ENCODE peak calls at places on chromosomes 3 and 15, in seven cellular contexts. B, W, C, E, N, R and A are unnamed samples.

GRCh38 chr15:62485170-62485720 is 320.2 kb upstream of the C2CD4B start:
- DNase-seq in B (no peak), W (no peak), C (no peak), E (no peak), N (no peak), R (no peak), A (no peak)

GRCh38 chr3:37686225-37686624 is 175.5 kb upstream of the CTDSPL start:
- DNase-seq in B (no peak), W (no peak), C (peak), E (peak), N (no peak), R (no peak), A (no peak)

GRCh38 chr3:74470313-74470712 is 144.1 kb downstream of the CNTN3 start:
- DNase-seq in B (no peak), W (no peak), C (no peak), E (no peak), N (no peak), R (no peak), A (no peak)

GRCh38 chr3:89613241-89613640 is 505.8 kb downstream of the EPHA3 start:
- DNase-seq in B (no peak), W (no peak), C (peak), E (no peak), N (no peak), R (no peak), A (no peak)

GRCh38 chr15:82599862-82600261 is 47.3 kb downstream of the CPEB1 start:
- DNase-seq in B (no peak), W (no peak), C (no peak), E (no peak), N (no peak), R (no peak), A (no peak)

GRCh38 chr15:31977812-31978662 is 52.3 kb upstream of the CHRNA7 start:
- DNase-seq in B (no peak), W (peak), C (peak), E (peak), N (no peak), R (peak), A (no peak)

GRCh38 chr15:35089556-35089955 is 4.5 kb upstream of the NANOGP8 start:
- DNase-seq in B (no peak), W (no peak), C (no peak), E (no peak), N (no peak), R (no peak), A (no peak)

GRCh38 chr3:16741103-16741758 is 136.0 kb upstream of the DAZL start:
- DNase-seq in B (no peak), W (no peak), C (no peak), E (no peak), N (no peak), R (no peak), A (peak)

GRCh38 chr3:66439666-66440344 is 61.0 kb downstream of the LRIG1 start:
- DNase-seq in B (no peak), W (no peak), C (no peak), E (no peak), N (no peak), R (no peak), A (no peak)

GRCh38 chr3:163924600-163924999 is 1153.7 kb downstream of the SI start:
- DNase-seq in B (no peak), W (no peak), C (no peak), E (no peak), N (no peak), R (no peak), A (no peak)

GRCh38 chr3:104878395-104878794 is 488.3 kb upstream of the ALCAM start:
- DNase-seq in B (no peak), W (no peak), C (no peak), E (no peak), N (no peak), R (no peak), A (no peak)

GRCh38 chr15:31483924-31484368 is 157.3 kb downstream of the KLF13 start:
- DNase-seq in B (no peak), W (no peak), C (peak), E (no peak), N (no peak), R (no peak), A (no peak)

GRCh38 chr3:179149239-179149887 is 1.2 kb downstream of the PIK3CA start:
- DNase-seq in B (peak), W (no peak), C (peak), E (no peak), N (no peak), R (peak), A (no peak)

GRCh38 chr3:141074529-141074928 is 23.4 kb downstream of the SPSB4 start:
- DNase-seq in B (no peak), W (no peak), C (peak), E (no peak), N (no peak), R (no peak), A (no peak)

GRCh38 chr3:197901626-197902025 is 48.4 kb upstream of the RPL35A start:
- DNase-seq in B (no peak), W (peak), C (no peak), E (no peak), N (no peak), R (no peak), A (no peak)

GRCh38 chr3:150761831-150762661 is 923 bp downstream of the SIAH2 start:
- DNase-seq in B (peak), W (peak), C (peak), E (peak), N (peak), R (peak), A (peak)

GRCh38 chr3:146165844-146166243 is 4.9 kb upstream of the PLOD2 start:
- DNase-seq in B (no peak), W (no peak), C (no peak), E (no peak), N (no peak), R (no peak), A (no peak)

GRCh38 chr3:31729082-31729481 is 196.4 kb downstream of the STT3B start:
- DNase-seq in B (no peak), W (no peak), C (no peak), E (no peak), N (no peak), R (no peak), A (no peak)

GRCh38 chr3:63625161-63625560 is 27.3 kb upstream of the SNTN start:
- DNase-seq in B (no peak), W (no peak), C (no peak), E (no peak), N (no peak), R (no peak), A (peak)

GRCh38 chr15:60589253-60589652 is 110.3 kb upstream of the ICE2 start:
- DNase-seq in B (no peak), W (no peak), C (no peak), E (no peak), N (no peak), R (peak), A (no peak)

GRCh38 chr3:63015614-63016016 is 140.4 kb upstream of the CADPS start:
- DNase-seq in B (no peak), W (no peak), C (peak), E (no peak), N (no peak), R (no peak), A (no peak)

GRCh38 chr15:89051875-89052274 is 36.4 kb upstream of the ABHD2 start:
- DNase-seq in B (no peak), W (no peak), C (peak), E (no peak), N (no peak), R (no peak), A (no peak)

GRCh38 chr15:74389115-74390048 is 21.9 kb upstream of the CYP11A1 start:
- DNase-seq in B (peak), W (no peak), C (no peak), E (peak), N (no peak), R (no peak), A (no peak)

GRCh38 chr3:101567528-101568317 is 6.1 kb downstream of the TRMT10C start:
- DNase-seq in B (no peak), W (no peak), C (no peak), E (no peak), N (no peak), R (no peak), A (peak)

GRCh38 chr3:157248590-157249425 is 88.9 kb upstream of the CCNL1 start:
- DNase-seq in B (no peak), W (no peak), C (no peak), E (no peak), N (no peak), R (no peak), A (peak)

GRCh38 chr3:60185161-60185560 is 1066.1 kb downstream of the FHIT start:
- DNase-seq in B (no peak), W (no peak), C (no peak), E (no peak), N (no peak), R (no peak), A (no peak)

GRCh38 chr3:183984337-183984736 is 33.3 kb downstream of the ABCC5 start:
- DNase-seq in B (no peak), W (no peak), C (no peak), E (peak), N (no peak), R (no peak), A (no peak)

GRCh38 chr3:134665243-134665642 is 14.4 kb upstream of the KY start:
- DNase-seq in B (no peak), W (no peak), C (no peak), E (no peak), N (no peak), R (no peak), A (no peak)

GRCh38 chr3:34034840-34035239 is 236.4 kb downstream of the PDCD6IP start:
- DNase-seq in B (no peak), W (no peak), C (no peak), E (no peak), N (no peak), R (no peak), A (no peak)

GRCh38 chr3:122151480-122151879 is 32.0 kb upstream of the CASR start:
- DNase-seq in B (no peak), W (no peak), C (no peak), E (no peak), N (no peak), R (no peak), A (no peak)

GRCh38 chr3:47573190-47574172 is 5.2 kb downstream of the CSPG5 start:
- DNase-seq in B (no peak), W (no peak), C (no peak), E (no peak), N (no peak), R (no peak), A (no peak)

GRCh38 chr15:40046721-40047412 is 7.9 kb upstream of the SRP14 start:
- DNase-seq in B (no peak), W (no peak), C (no peak), E (no peak), N (no peak), R (no peak), A (no peak)

GRCh38 chr3:124928333-124929202 is 6.0 kb downstream of the MUC13 start:
- DNase-seq in B (no peak), W (peak), C (peak), E (peak), N (peak), R (peak), A (peak)

GRCh38 chr3:179069762-179070390 is 1.7 kb downstream of the ZMAT3 start:
- DNase-seq in B (no peak), W (no peak), C (no peak), E (peak), N (no peak), R (no peak), A (no peak)

GRCh38 chr15:58865420-58865880 is 68.0 kb downstream of the SLTM start:
- DNase-seq in B (no peak), W (no peak), C (peak), E (no peak), N (no peak), R (no peak), A (no peak)

GRCh38 chr3:81048058-81048665 is 713.3 kb downstream of the GBE1 start:
- DNase-seq in B (no peak), W (no peak), C (no peak), E (peak), N (no peak), R (no peak), A (no peak)

GRCh38 chr3:8840556-8840955 is 71.1 kb upstream of the OXTR start:
- DNase-seq in B (no peak), W (no peak), C (no peak), E (no peak), N (no peak), R (no peak), A (no peak)

GRCh38 chr3:73521936-73522335 is 102.8 kb downstream of the PDZRN3 start:
- DNase-seq in B (no peak), W (no peak), C (no peak), E (no peak), N (no peak), R (peak), A (no peak)

DNA sequence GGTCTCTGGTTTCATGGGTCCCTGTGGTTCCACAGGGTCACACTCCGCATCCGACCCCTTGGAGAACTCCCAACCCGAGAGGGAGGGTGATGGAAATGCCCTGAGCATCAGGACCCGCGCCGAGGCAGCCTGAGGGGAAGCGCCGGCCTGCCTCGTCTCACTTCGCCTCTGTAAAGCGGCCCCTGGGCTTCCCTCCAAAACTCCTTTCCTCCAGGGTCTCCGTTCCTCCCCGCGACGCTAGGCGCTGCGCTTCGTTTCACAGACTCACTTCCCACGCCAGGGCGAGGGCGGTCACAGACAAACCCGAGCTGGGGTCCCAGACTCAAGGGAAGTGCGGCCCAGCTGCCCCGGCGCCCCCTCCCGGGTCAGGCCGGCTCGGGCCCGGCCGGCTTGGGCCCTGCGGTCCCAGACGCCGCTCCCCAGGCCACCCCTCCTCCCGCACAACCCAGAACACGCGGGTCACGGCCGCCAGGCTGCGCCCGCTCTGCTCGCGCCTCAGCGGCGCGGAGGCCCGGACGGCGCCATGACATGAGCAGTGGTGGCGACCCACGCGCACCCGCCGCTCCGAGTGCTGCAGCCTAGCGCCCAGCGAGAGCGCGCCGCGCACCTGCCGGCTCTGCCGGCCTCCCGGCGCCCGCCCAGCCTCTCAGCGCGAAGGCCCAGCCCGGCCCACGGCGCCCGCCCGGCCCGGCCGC is 619 bp downstream of the NUP210 start:
- DNase-seq in B (peak), W (peak), C (peak), E (peak), N (no peak), R (peak), A (no peak)
- TF ChIP-seq CTCF in B (no peak), W (peak), C (no peak), E (no peak), N (no peak), R (no peak), A (no peak)

GRCh38 chr3:51391566-51392300 is 648 bp downstream of the RBM15B start:
- DNase-seq in B (peak), W (peak), C (peak), E (peak), N (no peak), R (peak), A (no peak)

GRCh38 chr3:51390186-51390585 is 899 bp upstream of the RBM15B start:
- DNase-seq in B (no peak), W (no peak), C (no peak), E (no peak), N (no peak), R (no peak), A (no peak)

GRCh38 chr3:51391075-51391565 is at the start of gene RBM15B:
- DNase-seq in B (peak), W (peak), C (no peak), E (peak), N (peak), R (peak), A (peak)

GRCh38 chr3:51389423-51390183 is 1.5 kb upstream of the RBM15B start:
- DNase-seq in B (peak), W (peak), C (peak), E (peak), N (no peak), R (peak), A (no peak)

DNA sequence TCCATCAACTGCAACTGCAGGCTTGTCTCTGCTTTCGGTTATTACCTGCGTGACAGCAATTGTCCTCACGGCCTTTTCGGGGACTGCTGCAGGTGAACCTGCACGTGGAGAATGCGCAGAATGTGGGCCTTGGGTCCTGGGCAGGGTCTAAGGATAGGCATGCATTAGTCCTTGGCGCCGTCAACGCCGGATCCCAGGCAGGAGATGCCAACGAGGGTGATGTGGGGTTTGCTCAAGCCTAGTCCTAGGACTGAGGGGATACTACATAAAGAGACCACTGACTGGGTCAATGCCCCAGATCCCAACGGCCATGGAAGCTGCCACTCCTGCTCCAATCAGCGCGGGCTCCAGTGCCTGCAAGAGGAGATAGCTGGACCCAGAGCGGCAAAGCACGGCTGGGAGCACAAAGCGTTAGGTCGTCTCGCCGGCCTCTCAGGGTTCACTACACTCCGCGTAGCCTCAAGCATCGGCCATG is 448 bp upstream of the RBM15B start:
- DNase-seq in B (no peak), W (no peak), C (peak), E (no peak), N (no peak), R (no peak), A (no peak)
- H3K4me3 ChIP-seq in B (peak), W (peak), C (peak), E (peak), N (peak), R (peak), A (peak)

DNA sequence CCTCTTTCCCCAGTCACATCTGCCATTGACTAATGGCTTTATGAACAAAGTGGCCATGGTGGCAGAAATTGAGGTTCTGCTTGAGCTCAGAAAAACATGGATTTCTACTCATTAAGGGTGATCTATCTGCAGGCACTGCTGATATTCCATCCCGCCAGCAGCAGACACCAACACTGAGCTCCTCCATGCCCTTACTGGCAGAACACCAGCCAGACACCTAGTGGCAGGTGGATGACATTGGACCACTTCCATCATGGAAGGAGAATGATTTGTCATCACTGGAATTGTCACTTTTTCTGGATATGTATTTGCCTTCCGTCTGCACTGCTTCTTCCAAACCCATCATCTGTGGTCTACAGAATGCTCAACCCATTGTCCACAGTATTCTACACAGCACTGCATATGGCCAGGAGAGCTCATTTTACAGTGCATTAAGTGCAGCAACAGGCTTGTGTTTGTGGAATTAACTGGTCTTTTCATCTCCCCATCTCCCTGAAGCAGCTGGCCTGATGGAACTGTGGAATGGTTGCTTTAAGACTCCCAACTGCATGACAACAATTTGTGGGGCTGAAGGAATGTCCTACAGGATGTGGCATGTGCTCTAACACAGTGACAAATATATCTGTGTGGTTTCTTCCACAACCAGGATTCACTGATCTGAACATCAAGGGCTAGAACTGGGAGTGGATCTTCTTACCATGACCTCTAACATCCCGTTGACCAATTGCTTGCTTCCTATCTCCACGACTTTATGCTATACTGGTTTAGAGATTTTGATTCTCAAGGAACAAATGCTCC is 103.4 kb downstream of the WNT7A start:
- DNase-seq in B (no peak), W (no peak), C (no peak), E (no peak), N (no peak), R (no peak), A (no peak)
- TF ChIP-seq CTCF in B (no peak), W (no peak), C (peak), E (no peak), N (no peak), R (no peak), A (no peak)

DNA sequence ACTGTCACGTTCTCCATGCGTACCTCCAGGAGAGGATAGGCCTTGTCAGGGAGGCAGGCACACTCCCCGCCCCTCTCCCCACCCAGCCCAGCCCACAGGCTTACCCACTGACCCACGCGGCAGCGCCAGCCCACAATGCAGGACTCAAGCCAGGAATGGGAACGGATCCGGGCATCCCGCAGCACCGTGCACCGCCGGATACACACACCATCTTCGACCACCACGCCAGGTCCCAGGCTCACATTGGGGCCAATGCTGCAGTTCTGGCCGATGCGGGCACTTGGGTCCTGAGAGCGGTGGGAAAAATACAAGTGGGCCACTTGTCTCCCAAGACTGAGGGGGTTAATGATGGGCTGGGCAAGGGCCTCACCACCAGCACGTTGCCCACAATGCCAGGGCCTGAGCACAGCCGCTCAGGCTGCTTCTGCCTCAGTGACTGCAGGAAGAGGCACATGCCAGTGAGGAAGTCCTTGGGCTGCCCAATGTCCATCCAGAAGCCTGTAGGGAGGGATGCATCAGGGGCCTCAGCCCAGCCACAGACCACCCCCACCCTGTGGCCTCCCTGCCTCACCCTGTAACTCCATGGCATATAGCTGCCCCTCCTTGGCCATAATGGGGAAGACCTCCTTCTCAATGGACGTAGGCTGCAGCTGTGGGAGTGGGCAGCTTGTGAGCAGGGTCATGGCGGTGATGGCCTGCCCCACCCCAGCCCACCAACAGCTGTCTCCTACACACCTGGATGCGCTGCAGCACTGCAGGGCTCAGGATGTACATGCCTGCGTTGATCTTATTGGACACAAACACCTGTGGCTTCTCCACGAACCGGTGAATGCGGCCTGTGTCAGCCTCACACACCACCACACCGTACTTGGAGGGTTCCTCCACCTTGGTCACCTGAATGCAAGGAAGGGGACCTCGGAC is 1.6 kb downstream of the GMPPB start:
- DNase-seq in B (no peak), W (peak), C (no peak), E (no peak), N (peak), R (no peak), A (no peak)
- H3K4me3 ChIP-seq in B (peak), W (peak), C (peak), E (peak), N (no peak), R (no peak), A (peak)